ENCODE peak calls at places on chromosomes 4 and X, in four cellular contexts. V is CD14-positive monocyte, Y is fibroblast of the aortic adventitia, D is NCI-H774. U is an unnamed sample.

GRCh38 chrX:43380704-43381103 is 275.4 kb upstream of the MAOA start:
- DNase-seq in V (no peak), Y (no peak), D (no peak), U (no peak)

GRCh38 chrX:84064814-84065213 is 123.2 kb downstream of the RPS6KA6 start:
- DNase-seq in V (no peak), Y (no peak), D (no peak), U (no peak)

GRCh38 chr4:38382492-38382891 is 281.5 kb upstream of the KLF3 start:
- DNase-seq in V (no peak), Y (no peak), D (peak), U (no peak)

GRCh38 chrX:78555401-78555980 is 103.6 kb downstream of the RTL3 start:
- DNase-seq in V (no peak), Y (peak), D (no peak), U (no peak)

GRCh38 chr4:157700898-157701694 is 471.7 kb downstream of the GASK1B start:
- DNase-seq in V (no peak), Y (no peak), D (no peak), U (no peak)

GRCh38 chr4:78336093-78336943 is 215.3 kb upstream of the ANXA3 start:
- DNase-seq in V (no peak), Y (peak), D (no peak), U (no peak)

GRCh38 chrX:26651755-26652154 is 435.8 kb downstream of the MAGEB5 start:
- DNase-seq in V (no peak), Y (no peak), D (no peak), U (no peak)

GRCh38 chrX:19566359-19567141 is 51.2 kb upstream of the MAP3K15 start:
- DNase-seq in V (peak), Y (peak), D (no peak), U (peak)

GRCh38 chr4:72767903-72768817 is 199.1 kb upstream of the ADAMTS3 start:
- DNase-seq in V (no peak), Y (peak), D (no peak), U (no peak)